ENCODE peak calls at places on chromosomes 11 and 22, in seven cellular contexts. One of them, this sample, is unnamed.
A peak's percentile ranks its signal among the peaks of the same experiment; 100 is the strongest.

GRCh38 chr11:112318193-112318592 is 57.5 kb upstream of the PLET1 start:
- DNase-seq in prostate gland: no peak
- DNase-seq in stomach: no peak
- DNase-seq in SK-N-SH: no peak
- DNase-seq in HCT116: peak; percentile 4
- DNase-seq in transverse colon: no peak
- DNase-seq in upper lobe of left lung: no peak
- DNase-seq in this sample: no peak

GRCh38 chr22:47151064-47151463 is 388.6 kb downstream of the TBC1D22A start:
- DNase-seq in transverse colon: no peak
- DNase-seq in upper lobe of left lung: peak; percentile 53
- DNase-seq in SK-N-SH: no peak
- DNase-seq in stomach: no peak
- DNase-seq in HCT116: no peak
- DNase-seq in prostate gland: no peak
- DNase-seq in this sample: no peak

GRCh38 chr22:27231266-27231665 is 570.3 kb downstream of the MN1 start:
- DNase-seq in SK-N-SH: no peak
- DNase-seq in HCT116: no peak
- DNase-seq in prostate gland: no peak
- DNase-seq in transverse colon: no peak
- DNase-seq in upper lobe of left lung: no peak
- DNase-seq in stomach: no peak
- DNase-seq in this sample: no peak

GRCh38 chr22:25002241-25002985 is 49.9 kb downstream of the KIAA1671 start:
- DNase-seq in upper lobe of left lung: no peak
- DNase-seq in HCT116: no peak
- DNase-seq in stomach: no peak
- DNase-seq in SK-N-SH: no peak
- DNase-seq in transverse colon: no peak
- DNase-seq in prostate gland: no peak
- DNase-seq in this sample: no peak

GRCh38 chr22:29152381-29153138 is 53.1 kb upstream of the EMID1 start:
- DNase-seq in HCT116: no peak
- DNase-seq in transverse colon: no peak
- DNase-seq in upper lobe of left lung: no peak
- DNase-seq in SK-N-SH: no peak
- DNase-seq in prostate gland: no peak
- DNase-seq in stomach: peak; percentile 25
- DNase-seq in this sample: no peak

GRCh38 chr11:115709297-115709696 is 205.1 kb upstream of the CADM1 start:
- DNase-seq in HCT116: no peak
- DNase-seq in SK-N-SH: no peak
- DNase-seq in stomach: no peak
- DNase-seq in prostate gland: no peak
- DNase-seq in transverse colon: no peak
- DNase-seq in upper lobe of left lung: no peak
- DNase-seq in this sample: no peak

GRCh38 chr22:19520007-19520406 is 4.2 kb downstream of the CLDN5 start:
- DNase-seq in stomach: no peak
- DNase-seq in upper lobe of left lung: no peak
- DNase-seq in SK-N-SH: no peak
- DNase-seq in transverse colon: no peak
- DNase-seq in prostate gland: no peak
- DNase-seq in HCT116: no peak
- DNase-seq in this sample: no peak

GRCh38 chr22:23404689-23405365 is 175.3 kb downstream of the IGLL1 start:
- DNase-seq in stomach: peak; percentile 42
- DNase-seq in transverse colon: no peak
- DNase-seq in HCT116: no peak
- DNase-seq in upper lobe of left lung: peak; percentile 79
- DNase-seq in SK-N-SH: no peak
- DNase-seq in prostate gland: no peak
- DNase-seq in this sample: no peak

GRCh38 chr22:38415561-38416321 is 39.3 kb downstream of the KCNJ4 start:
- DNase-seq in prostate gland: no peak
- DNase-seq in SK-N-SH: no peak
- DNase-seq in stomach: peak; percentile 19
- DNase-seq in transverse colon: no peak
- DNase-seq in upper lobe of left lung: no peak
- DNase-seq in HCT116: no peak
- DNase-seq in this sample: no peak

GRCh38 chr11:115670538-115671200 is 166.5 kb upstream of the CADM1 start:
- DNase-seq in upper lobe of left lung: peak; percentile 49
- DNase-seq in HCT116: no peak
- DNase-seq in transverse colon: no peak
- DNase-seq in prostate gland: no peak
- DNase-seq in SK-N-SH: peak; percentile 59
- DNase-seq in stomach: no peak
- DNase-seq in this sample: no peak

GRCh38 chr11:134120921-134121526 is 52.2 kb downstream of the JAM3 start:
- DNase-seq in upper lobe of left lung: no peak
- DNase-seq in stomach: no peak
- DNase-seq in transverse colon: no peak
- DNase-seq in HCT116: no peak
- DNase-seq in SK-N-SH: peak; percentile 61
- DNase-seq in prostate gland: no peak
- DNase-seq in this sample: no peak

GRCh38 chr11:11538277-11538960 is 83.4 kb downstream of the GALNT18 start:
- DNase-seq in transverse colon: no peak
- DNase-seq in stomach: no peak
- DNase-seq in prostate gland: no peak
- DNase-seq in upper lobe of left lung: peak; percentile 34
- DNase-seq in HCT116: no peak
- DNase-seq in SK-N-SH: peak; percentile 77
- DNase-seq in this sample: no peak

GRCh38 chr11:110349109-110349996 is 52.9 kb upstream of the RDX start:
- DNase-seq in upper lobe of left lung: no peak
- DNase-seq in transverse colon: no peak
- DNase-seq in HCT116: no peak
- DNase-seq in stomach: no peak
- DNase-seq in SK-N-SH: no peak
- DNase-seq in prostate gland: no peak
- DNase-seq in this sample: peak; percentile 29

GRCh38 chr22:21707677-21708076 is 27.9 kb downstream of the YPEL1 start:
- DNase-seq in SK-N-SH: peak; percentile 54
- DNase-seq in prostate gland: peak; percentile 42
- DNase-seq in upper lobe of left lung: no peak
- DNase-seq in stomach: no peak
- DNase-seq in HCT116: no peak
- DNase-seq in transverse colon: no peak
- DNase-seq in this sample: no peak

GRCh38 chr11:47524200-47524874 is 28.6 kb downstream of the CELF1 start:
- DNase-seq in prostate gland: peak; percentile 8
- DNase-seq in HCT116: no peak
- DNase-seq in transverse colon: no peak
- DNase-seq in stomach: peak; percentile 36
- DNase-seq in upper lobe of left lung: peak; percentile 52
- DNase-seq in SK-N-SH: peak; percentile 34
- DNase-seq in this sample: no peak

GRCh38 chr22:49657275-49657973 is 170.2 kb downstream of the BRD1 start:
- DNase-seq in SK-N-SH: no peak
- DNase-seq in stomach: peak; percentile 48
- DNase-seq in transverse colon: peak; percentile 68
- DNase-seq in prostate gland: peak; percentile 14
- DNase-seq in upper lobe of left lung: peak; percentile 77
- DNase-seq in HCT116: peak; percentile 71
- DNase-seq in this sample: peak; percentile 64
- TF ChIP-seq POLR2AphosphoS5 in SK-N-SH: no peak
- TF ChIP-seq POLR2AphosphoS5 in stomach: peak; percentile 46
- TF ChIP-seq POLR2AphosphoS5 in transverse colon: no peak
- TF ChIP-seq POLR2AphosphoS5 in prostate gland: no peak
- TF ChIP-seq POLR2AphosphoS5 in upper lobe of left lung: peak; percentile 89
- TF ChIP-seq POLR2AphosphoS5 in HCT116: peak; percentile 77
- TF ChIP-seq POLR2AphosphoS5 in this sample: peak; percentile 46

GRCh38 chr11:78802058-78802633 is 227.5 kb upstream of the NARS2 start:
- DNase-seq in HCT116: no peak
- DNase-seq in prostate gland: peak; percentile 27
- DNase-seq in stomach: peak; percentile 49
- DNase-seq in SK-N-SH: no peak
- DNase-seq in upper lobe of left lung: peak; percentile 11
- DNase-seq in transverse colon: no peak
- DNase-seq in this sample: no peak

GRCh38 chr11:78800089-78800690 is 225.5 kb upstream of the NARS2 start:
- DNase-seq in HCT116: no peak
- DNase-seq in stomach: no peak
- DNase-seq in transverse colon: no peak
- DNase-seq in upper lobe of left lung: no peak
- DNase-seq in prostate gland: no peak
- DNase-seq in SK-N-SH: no peak
- DNase-seq in this sample: no peak

GRCh38 chr11:78798567-78799170 is 224.0 kb upstream of the NARS2 start:
- DNase-seq in upper lobe of left lung: no peak
- DNase-seq in transverse colon: peak; percentile 70
- DNase-seq in SK-N-SH: peak; percentile 72
- DNase-seq in HCT116: peak; percentile 28
- DNase-seq in stomach: peak; percentile 66
- DNase-seq in prostate gland: no peak
- DNase-seq in this sample: peak; percentile 33

GRCh38 chr11:78800756-78801155 is 226.1 kb upstream of the NARS2 start:
- DNase-seq in upper lobe of left lung: no peak
- DNase-seq in prostate gland: no peak
- DNase-seq in HCT116: no peak
- DNase-seq in stomach: no peak
- DNase-seq in transverse colon: no peak
- DNase-seq in SK-N-SH: no peak
- DNase-seq in this sample: no peak

GRCh38 chr11:78801161-78801884 is 226.7 kb upstream of the NARS2 start:
- DNase-seq in upper lobe of left lung: no peak
- DNase-seq in prostate gland: peak; percentile 87
- DNase-seq in transverse colon: peak; percentile 37
- DNase-seq in HCT116: no peak
- DNase-seq in stomach: peak; percentile 69
- DNase-seq in SK-N-SH: no peak
- DNase-seq in this sample: no peak
- TF ChIP-seq POLR2AphosphoS5 in upper lobe of left lung: peak; percentile 86
- TF ChIP-seq POLR2AphosphoS5 in prostate gland: peak; percentile 95
- TF ChIP-seq POLR2AphosphoS5 in transverse colon: peak; percentile 68
- TF ChIP-seq POLR2AphosphoS5 in HCT116: no peak
- TF ChIP-seq POLR2AphosphoS5 in stomach: peak; percentile 38
- TF ChIP-seq POLR2AphosphoS5 in SK-N-SH: peak; percentile 23
- TF ChIP-seq POLR2AphosphoS5 in this sample: no peak

DNA sequence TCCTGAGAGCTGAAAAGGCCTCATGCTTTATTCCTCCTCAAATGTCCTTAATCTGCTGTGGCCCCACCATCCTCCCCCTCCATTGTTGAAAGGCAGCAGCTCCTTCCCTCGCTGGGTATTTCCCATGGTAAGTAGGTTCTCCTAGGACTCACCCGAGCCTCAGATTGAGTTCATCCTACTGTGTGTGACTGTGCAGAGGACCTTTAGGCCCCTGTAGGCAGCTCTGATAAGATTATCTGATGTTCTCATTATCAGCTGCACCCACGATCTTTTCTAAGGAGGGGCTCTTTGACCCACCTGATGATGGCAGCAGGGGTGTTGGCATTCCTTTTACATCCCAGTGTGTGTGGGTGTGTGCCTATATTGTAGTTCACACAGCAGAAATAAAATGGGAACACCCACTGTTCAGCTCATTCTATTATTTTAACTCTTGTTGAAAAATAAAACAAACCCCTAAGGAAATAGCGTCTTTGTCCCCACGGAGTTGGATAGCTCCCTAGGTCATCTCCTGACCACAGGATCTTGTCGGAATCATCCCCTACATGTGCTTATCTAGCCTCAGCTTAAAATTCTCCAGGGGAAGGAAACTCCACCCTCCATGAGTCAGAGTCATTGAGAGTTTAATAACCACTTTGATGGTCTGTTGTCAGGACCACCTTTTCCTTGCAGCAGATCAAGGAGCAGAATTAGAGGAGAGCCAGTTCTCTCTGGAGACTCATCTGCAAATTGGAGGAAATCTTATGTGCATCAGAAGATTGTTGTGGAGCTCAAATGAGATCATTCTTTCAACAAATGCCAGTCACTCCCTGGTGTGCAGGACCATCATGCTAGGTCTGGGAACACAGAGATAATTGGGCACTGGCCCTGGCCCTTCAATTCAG is 19.3 kb downstream of the ENDOD1 start:
- DNase-seq in HCT116: no peak
- DNase-seq in transverse colon: no peak
- DNase-seq in upper lobe of left lung: no peak
- DNase-seq in prostate gland: no peak
- DNase-seq in SK-N-SH: no peak
- DNase-seq in stomach: no peak
- DNase-seq in this sample: no peak
- TF ChIP-seq POLR2AphosphoS5 in HCT116: no peak
- TF ChIP-seq POLR2AphosphoS5 in transverse colon: no peak
- TF ChIP-seq POLR2AphosphoS5 in upper lobe of left lung: no peak
- TF ChIP-seq POLR2AphosphoS5 in prostate gland: no peak
- TF ChIP-seq POLR2AphosphoS5 in SK-N-SH: no peak
- TF ChIP-seq POLR2AphosphoS5 in stomach: no peak
- TF ChIP-seq POLR2AphosphoS5 in this sample: no peak

GRCh38 chr11:76752321-76753175 is 30.6 kb upstream of the TSKU start:
- DNase-seq in stomach: peak; percentile 71
- DNase-seq in HCT116: no peak
- DNase-seq in upper lobe of left lung: peak; percentile 89
- DNase-seq in prostate gland: peak; percentile 68
- DNase-seq in SK-N-SH: peak; percentile 31
- DNase-seq in transverse colon: peak; percentile 85
- DNase-seq in this sample: no peak
- TF ChIP-seq POLR2AphosphoS5 in stomach: peak; percentile 50
- TF ChIP-seq POLR2AphosphoS5 in HCT116: no peak
- TF ChIP-seq POLR2AphosphoS5 in upper lobe of left lung: peak; percentile 61
- TF ChIP-seq POLR2AphosphoS5 in prostate gland: peak; percentile 59
- TF ChIP-seq POLR2AphosphoS5 in SK-N-SH: no peak
- TF ChIP-seq POLR2AphosphoS5 in transverse colon: no peak
- TF ChIP-seq POLR2AphosphoS5 in this sample: no peak

GRCh38 chr11:64747961-64748715 is 4.2 kb upstream of the RASGRP2 start:
- DNase-seq in upper lobe of left lung: no peak
- DNase-seq in transverse colon: no peak
- DNase-seq in stomach: no peak
- DNase-seq in SK-N-SH: no peak
- DNase-seq in HCT116: no peak
- DNase-seq in prostate gland: no peak
- DNase-seq in this sample: no peak
- TF ChIP-seq POLR2AphosphoS5 in upper lobe of left lung: no peak
- TF ChIP-seq POLR2AphosphoS5 in transverse colon: no peak
- TF ChIP-seq POLR2AphosphoS5 in stomach: no peak
- TF ChIP-seq POLR2AphosphoS5 in SK-N-SH: no peak
- TF ChIP-seq POLR2AphosphoS5 in HCT116: no peak
- TF ChIP-seq POLR2AphosphoS5 in prostate gland: no peak
- TF ChIP-seq POLR2AphosphoS5 in this sample: no peak

This sample was measured in GM12891.